ENCODE peak calls at places on chromosomes 7 and 10, in five cellular contexts. Z is astrocyte, D is neural progenitor cell, V is GM23338, E is PC-3. I is an unnamed sample.

GRCh38 chr10:78171633-78172032 is 138.0 kb downstream of the RPS24 start:
- DNase-seq in Z (no peak), D (no peak), V (peak), E (no peak), I (no peak)

GRCh38 chr7:124251616-124252015 is 218.7 kb upstream of the TMEM229A start:
- DNase-seq in Z (no peak), D (no peak), V (no peak), E (no peak), I (no peak)

GRCh38 chr10:91907914-91908357 is 1.4 kb downstream of the FGFBP3 start:
- DNase-seq in Z (no peak), D (peak), V (peak), E (no peak), I (peak)

GRCh38 chr10:85157206-85157605 is 828.8 kb downstream of the CCSER2 start:
- DNase-seq in Z (no peak), D (no peak), V (no peak), E (no peak), I (no peak)

GRCh38 chr7:68511281-68511680 is 1087.0 kb upstream of the AUTS2 start:
- DNase-seq in Z (peak), D (peak), V (no peak), E (no peak), I (no peak)

GRCh38 chr7:110514973-110515372 is 576.0 kb upstream of the LRRN3 start:
- DNase-seq in Z (no peak), D (peak), V (no peak), E (no peak), I (no peak)

GRCh38 chr7:155763721-155764431 is 48.4 kb downstream of the SHH start:
- DNase-seq in Z (peak), D (no peak), V (no peak), E (no peak), I (peak)

GRCh38 chr7:138941545-138941944 is 39.6 kb downstream of the KIAA1549 start:
- DNase-seq in Z (no peak), D (no peak), V (no peak), E (no peak), I (no peak)

GRCh38 chr10:29517352-29517923 is 117.3 kb downstream of the SVIL start:
- DNase-seq in Z (no peak), D (peak), V (peak), E (peak), I (peak)

GRCh38 chr7:101165075-101165957 is at the start of gene VGF:
- DNase-seq in Z (peak), D (peak), V (peak), E (peak), I (peak)

GRCh38 chr10:7872041-7872442 is 53.7 kb downstream of the TAF3 start:
- DNase-seq in Z (no peak), D (peak), V (peak), E (peak), I (peak)

GRCh38 chr10:64089648-64090047 is 568.4 kb downstream of the REEP3 start:
- DNase-seq in Z (no peak), D (no peak), V (no peak), E (no peak), I (no peak)

DNA sequence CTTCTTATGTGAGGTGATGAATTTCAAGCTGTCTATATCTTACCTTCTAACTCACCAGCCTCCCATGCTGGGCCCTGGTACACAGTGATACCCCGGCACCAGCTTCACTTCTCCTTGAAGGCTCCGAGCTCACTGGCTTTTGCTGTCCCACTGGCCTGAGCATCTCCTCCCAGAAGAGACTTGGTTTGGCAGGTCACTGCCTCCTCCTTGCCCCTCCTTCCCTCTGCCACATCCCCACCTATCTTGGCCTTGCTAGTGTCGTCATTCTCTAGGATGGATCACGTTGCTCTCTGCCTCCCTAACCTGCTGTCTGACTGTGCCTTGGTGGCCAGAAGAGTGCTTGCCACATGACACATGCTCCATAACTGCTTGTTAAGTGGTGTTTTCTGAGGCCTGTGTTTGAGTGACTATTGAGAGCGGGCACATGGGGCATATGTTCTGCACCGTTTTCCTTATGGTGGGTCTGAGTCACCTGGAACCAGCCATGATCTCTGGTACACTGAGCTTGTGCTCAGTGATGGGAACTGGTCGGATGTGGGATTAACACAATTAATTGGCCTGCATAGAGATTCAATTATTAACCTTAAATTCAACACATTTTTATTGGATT is 86.5 kb downstream of the TMEM178B start:
- DNase-seq in Z (no peak), D (no peak), V (no peak), E (no peak), I (no peak)
- H3K27ac ChIP-seq in Z (no peak), D (no peak), V (no peak), E (no peak), I (no peak)

GRCh38 chr10:110501142-110501937 is 3.6 kb downstream of the DUSP5 start:
- DNase-seq in Z (peak), D (peak), V (peak), E (peak), I (peak)

GRCh38 chr10:110502072-110502845 is 4.6 kb downstream of the DUSP5 start:
- DNase-seq in Z (no peak), D (no peak), V (no peak), E (no peak), I (no peak)

GRCh38 chr10:110499796-110500514 is 2.2 kb downstream of the DUSP5 start:
- DNase-seq in Z (no peak), D (no peak), V (no peak), E (no peak), I (no peak)

GRCh38 chr10:110498982-110499795 is 1.5 kb downstream of the DUSP5 start:
- DNase-seq in Z (peak), D (peak), V (peak), E (peak), I (peak)

DNA sequence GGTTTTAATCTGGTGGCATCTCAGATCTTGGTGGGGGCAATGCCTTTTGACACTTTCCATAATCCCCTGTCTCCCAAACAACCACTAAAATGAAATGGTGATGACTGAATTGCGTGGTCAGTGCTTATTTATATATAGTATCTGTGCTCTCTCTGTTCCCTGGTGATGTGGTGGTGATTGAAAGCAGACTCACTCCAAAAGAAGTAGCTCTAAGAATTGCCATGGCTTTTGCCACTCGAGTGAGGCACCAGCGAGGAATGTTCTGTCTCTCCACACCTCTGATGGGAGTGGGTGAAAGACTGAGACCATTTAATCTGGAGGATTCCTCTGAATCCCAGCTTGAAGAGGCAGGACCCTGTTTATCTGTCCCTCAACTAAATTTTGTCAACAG is 2.8 kb downstream of the DUSP5 start:
- DNase-seq in Z (peak), D (no peak), V (no peak), E (peak), I (no peak)
- H3K4me3 ChIP-seq in Z (peak), D (no peak), V (peak), E (peak), I (peak)

GRCh38 chr7:75625868-75626267 is 112.9 kb downstream of the HIP1 start:
- DNase-seq in Z (no peak), D (no peak), V (no peak), E (no peak), I (no peak)
- TF ChIP-seq EZH2 in Z (no peak), D (no peak), V (no peak), E (no peak), I (no peak)

GRCh38 chr10:61439058-61439607 is 14.0 kb downstream of the TMEM26 start:
- DNase-seq in Z (no peak), D (no peak), V (no peak), E (no peak), I (no peak)
- H3K27ac ChIP-seq in Z (no peak), D (no peak), V (no peak), E (no peak), I (no peak)

GRCh38 chr7:26668821-26669220 is 195.6 kb downstream of the SKAP2 start:
- DNase-seq in Z (no peak), D (no peak), V (no peak), E (peak), I (no peak)
- H3K4me3 ChIP-seq in Z (no peak), D (no peak), V (no peak), E (no peak), I (no peak)

DNA sequence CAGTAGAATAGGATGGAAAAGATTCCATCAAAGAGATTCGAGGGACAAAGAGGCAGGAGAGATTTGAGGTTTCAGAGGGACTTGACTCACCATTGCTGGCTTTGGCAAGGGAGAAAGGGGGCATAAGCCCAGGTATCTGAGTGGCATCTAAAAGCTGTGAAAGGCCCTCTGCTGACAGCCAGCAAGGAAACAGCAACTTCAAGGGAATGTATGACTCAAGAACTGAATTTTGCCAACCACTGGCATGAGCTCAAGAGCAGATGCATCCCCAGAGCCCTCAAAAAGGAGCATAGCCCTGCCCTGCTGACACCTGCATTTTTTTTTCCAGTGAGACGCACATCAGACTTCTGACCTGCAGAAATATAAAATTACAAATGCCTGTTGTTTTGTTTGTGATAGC is 19.6 kb upstream of the ADAM12 start:
- DNase-seq in Z (peak), D (peak), V (no peak), E (peak), I (no peak)
- TF ChIP-seq EZH2 in Z (no peak), D (no peak), V (no peak), E (no peak), I (no peak)

GRCh38 chr7:130356760-130357611 is 12.4 kb downstream of the CPA5 start:
- DNase-seq in Z (peak), D (no peak), V (no peak), E (peak), I (no peak)
- H3K27ac ChIP-seq in Z (peak), D (peak), V (peak), E (peak), I (peak)

DNA sequence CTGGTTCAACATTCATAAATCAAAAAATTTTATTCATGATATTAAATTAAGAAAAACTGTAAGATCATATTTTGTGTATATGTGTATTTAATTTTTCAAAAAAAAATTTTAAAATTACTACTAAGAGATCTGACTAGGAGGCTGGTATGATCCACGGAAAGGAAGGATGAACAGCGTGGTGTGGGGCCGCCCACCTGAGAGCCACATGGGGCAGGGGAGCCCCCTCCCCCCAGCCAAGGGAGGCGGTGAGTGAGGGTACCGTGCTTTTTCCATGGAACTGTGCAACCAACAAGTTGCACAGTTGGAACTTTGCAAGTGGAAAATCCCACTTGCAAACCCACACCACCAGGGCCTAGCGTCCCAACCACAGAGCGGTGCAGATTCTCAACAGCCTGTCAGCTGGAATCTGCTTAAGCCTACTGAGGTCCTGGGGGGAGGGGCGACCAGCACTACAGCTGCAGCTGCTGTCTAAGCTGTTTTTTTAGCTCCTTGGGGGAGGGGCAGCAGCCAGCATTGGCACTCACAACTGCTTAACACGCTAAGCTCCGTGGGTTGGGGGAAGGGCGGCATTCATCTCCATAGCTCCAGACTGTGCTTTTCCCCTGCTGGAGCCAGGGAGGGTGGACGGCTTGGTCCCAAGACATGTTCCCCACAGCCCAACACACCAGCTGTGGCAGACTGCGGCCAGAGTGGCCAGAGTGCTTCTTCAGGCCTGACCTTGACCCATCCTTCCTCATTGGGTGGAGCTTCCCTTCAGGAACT is 94.2 kb upstream of the IGFBP3 start:
- DNase-seq in Z (no peak), D (peak), V (peak), E (no peak), I (peak)
- H3K4me3 ChIP-seq in Z (no peak), D (peak), V (peak), E (no peak), I (no peak)

GRCh38 chr7:1232623-1233327 is at the start of gene UNCX:
- DNase-seq in Z (no peak), D (peak), V (peak), E (no peak), I (peak)

GRCh38 chr7:1235501-1236131 is 2.9 kb downstream of the UNCX start:
- DNase-seq in Z (no peak), D (peak), V (peak), E (no peak), I (peak)

GRCh38 chr7:1234794-1235500 is 2.3 kb downstream of the UNCX start:
- DNase-seq in Z (no peak), D (peak), V (peak), E (no peak), I (peak)

GRCh38 chr7:1233328-1234048 is 816 bp downstream of the UNCX start:
- DNase-seq in Z (no peak), D (peak), V (peak), E (no peak), I (no peak)

GRCh38 chr7:1234049-1234691 is 1.5 kb downstream of the UNCX start:
- DNase-seq in Z (no peak), D (peak), V (peak), E (no peak), I (no peak)
- TF ChIP-seq EZH2 in Z (no peak), D (peak), V (peak), E (no peak), I (peak)

I was measured in A673.